ENCODE peak calls at places on chromosomes 13 and 19, in five cellular contexts. S is fibroblast of the aortic adventitia; P is CD4-positive, alpha-beta T cell; F is AG04450; K is astrocyte of the spinal cord. I is an unnamed sample.
A peak's percentile ranks its signal among the peaks of the same experiment; 100 is the strongest.

GRCh38 chr19:7177926-7178325 is 108.4 kb downstream of the ZNF557 start:
- DNase-seq in S (peak; percentile 83), P (no peak), K (no peak), F (no peak), I (no peak)

GRCh38 chr19:32104465-32105235 is 240.8 kb upstream of the ZNF507 start:
- DNase-seq in K (peak; percentile 5), F (no peak), S (no peak), P (no peak), I (no peak)

GRCh38 chr13:27170521-27171243 is 929 bp downstream of the USP12 start:
- DNase-seq in K (peak; percentile 71), P (peak; percentile 41), S (peak; percentile 36), F (no peak), I (peak; percentile 59)

GRCh38 chr19:18122424-18122823 is 24.8 kb downstream of the MAST3 start:
- DNase-seq in F (no peak), P (no peak), K (no peak), S (no peak), I (no peak)

GRCh38 chr13:112615391-112615790 is 27.4 kb upstream of the TUBGCP3 start:
- DNase-seq in K (no peak), F (no peak), P (no peak), S (no peak), I (no peak)

GRCh38 chr13:97978661-97979450 is 25.4 kb downstream of the IPO5 start:
- DNase-seq in F (no peak), P (no peak), S (peak; percentile 43), K (peak; percentile 31), I (peak; percentile 36)

GRCh38 chr13:27425918-27426630 is 1.7 kb downstream of the GTF3A start:
- DNase-seq in P (peak; percentile 74), K (peak; percentile 78), S (peak; percentile 78), F (no peak), I (peak; percentile 31)

GRCh38 chr19:18089726-18090125 is 3.0 kb upstream of the IL12RB1 start:
- DNase-seq in F (no peak), P (no peak), S (no peak), K (no peak), I (no peak)

GRCh38 chr19:30109565-30109964 is 167.5 kb downstream of the URI1 start:
- DNase-seq in F (no peak), S (no peak), P (no peak), K (no peak), I (no peak)

GRCh38 chr13:77325371-77325941 is 1.4 kb downstream of the MYCBP2 start:
- DNase-seq in S (peak; percentile 25), P (no peak), F (no peak), K (peak; percentile 18), I (no peak)

GRCh38 chr13:37175996-37176395 is 70.5 kb upstream of the CSNK1A1L start:
- DNase-seq in S (peak; percentile 93), F (peak; percentile 55), K (peak; percentile 58), P (no peak), I (peak; percentile 42)

GRCh38 chr13:44220948-44221347 is 152.7 kb upstream of the SERP2 start:
- DNase-seq in S (no peak), P (no peak), F (no peak), K (no peak), I (no peak)

GRCh38 chr13:48646791-48647190 is 6.9 kb upstream of the CYSLTR2 start:
- DNase-seq in S (no peak), F (no peak), P (no peak), K (no peak), I (no peak)

GRCh38 chr13:113086031-113086750 is 19.4 kb upstream of the F7 start:
- DNase-seq in K (no peak), F (no peak), S (no peak), P (no peak), I (no peak)

GRCh38 chr13:85828094-85828684 is 29.0 kb upstream of the SLITRK6 start:
- DNase-seq in S (peak; percentile 36), F (peak; percentile 2), P (no peak), K (peak; percentile 25), I (peak; percentile 2)

GRCh38 chr13:98847780-98848179 is 95.3 kb upstream of the SLC15A1 start:
- DNase-seq in P (no peak), S (no peak), K (no peak), F (no peak), I (no peak)

GRCh38 chr13:108220042-108220441 is 1.9 kb downstream of the ABHD13 start:
- DNase-seq in K (no peak), P (no peak), S (no peak), F (no peak), I (no peak)
- TF ChIP-seq CTCF in K (no peak), P (no peak), S (no peak), F (no peak), I (no peak)

DNA sequence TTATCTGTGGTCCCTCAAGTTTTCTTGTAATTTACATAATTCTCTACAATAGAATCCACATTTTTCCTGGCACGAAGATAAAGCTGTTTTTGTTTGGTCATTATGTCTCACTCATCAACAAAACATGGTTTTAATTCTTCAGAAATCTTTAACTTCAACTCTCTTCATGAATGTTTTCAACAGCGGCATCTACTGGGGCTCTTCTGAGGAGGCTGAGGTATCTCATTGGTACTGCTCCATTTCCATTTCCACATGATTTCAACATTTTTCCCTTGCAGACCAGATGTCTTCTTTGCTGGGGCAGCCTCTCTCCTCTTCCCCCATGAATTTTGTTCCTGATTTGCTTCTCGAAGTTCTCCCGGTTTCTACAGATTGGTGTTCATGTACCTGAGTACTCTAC is 5.8 kb upstream of the KBTBD7 start:
- DNase-seq in K (no peak), P (no peak), S (no peak), F (no peak), I (no peak)
- TF ChIP-seq CTCF in K (no peak), P (no peak), S (no peak), F (no peak), I (no peak)

GRCh38 chr13:29761815-29762214 is 88.6 kb downstream of the UBL3 start:
- DNase-seq in K (no peak), F (no peak), S (no peak), P (no peak), I (no peak)
- TF ChIP-seq CTCF in K (no peak), F (no peak), S (no peak), P (no peak), I (no peak)

GRCh38 chr13:81636120-81636519 is 1295.2 kb upstream of the SPRY2 start:
- DNase-seq in F (no peak), P (no peak), K (no peak), S (no peak), I (no peak)

GRCh38 chr13:81639984-81640582 is 1299.2 kb upstream of the SPRY2 start:
- DNase-seq in S (no peak), P (no peak), F (no peak), K (no peak), I (no peak)
- TF ChIP-seq CTCF in S (no peak), P (no peak), F (no peak), K (peak; percentile 42), I (peak; percentile 46)

DNA sequence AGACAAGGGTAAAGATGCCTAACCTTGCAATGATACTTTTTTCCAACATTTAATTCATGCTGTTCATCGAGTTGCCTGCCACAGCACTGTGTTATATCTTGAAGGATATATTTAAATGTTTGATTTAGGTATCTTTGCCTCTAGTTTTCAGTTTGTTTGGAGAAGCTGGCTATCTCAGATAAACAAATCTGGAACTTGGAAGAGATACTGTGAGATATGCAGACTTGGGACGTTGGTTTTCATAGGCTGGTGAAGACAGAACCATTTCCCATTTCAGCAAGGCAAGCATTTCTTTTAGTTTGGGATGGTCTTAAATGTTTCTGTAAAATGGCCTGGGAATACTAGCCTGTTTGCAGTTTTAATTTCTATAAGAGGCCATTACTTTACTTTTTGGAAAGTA is 3.3 kb downstream of the RNASEH2B start:
- DNase-seq in P (no peak), K (no peak), S (no peak), F (no peak), I (no peak)
- TF ChIP-seq CTCF in P (no peak), K (no peak), S (no peak), F (no peak), I (no peak)

GRCh38 chr19:11729586-11729985 is 9.2 kb downstream of the ZNF823 start:
- DNase-seq in P (no peak), S (no peak), K (no peak), F (no peak), I (no peak)
- TF ChIP-seq CTCF in P (no peak), S (no peak), K (no peak), F (no peak), I (no peak)

DNA sequence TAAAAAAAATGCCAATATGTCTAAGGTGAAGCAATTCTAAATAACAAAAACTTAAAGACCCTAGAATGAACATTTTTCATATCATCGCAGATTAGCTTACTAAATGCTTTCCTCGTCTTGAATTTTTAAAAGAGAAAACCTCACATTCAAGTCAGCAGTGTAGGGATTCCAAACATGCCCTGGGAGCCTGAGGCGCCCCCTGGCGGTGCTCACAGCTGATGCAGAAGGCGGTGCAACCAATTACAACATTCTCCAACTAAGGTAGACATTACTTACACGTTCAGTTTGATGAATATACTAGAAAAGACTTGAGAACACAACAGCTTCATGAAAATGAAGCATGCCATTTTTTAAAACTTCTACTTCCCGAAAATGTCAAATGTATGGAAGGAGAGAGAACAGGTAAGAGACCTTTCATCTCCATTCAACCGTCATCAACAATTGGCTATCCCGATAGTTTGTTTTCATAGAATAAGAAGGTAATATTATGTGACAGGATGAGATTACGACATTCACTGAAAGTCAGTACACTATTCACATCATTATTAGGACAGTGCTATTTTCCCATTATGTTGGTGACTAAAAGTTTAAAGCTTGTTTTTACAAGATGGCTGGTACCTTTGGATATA is 304.4 kb downstream of the DCLK1 start:
- DNase-seq in F (no peak), K (no peak), S (no peak), P (no peak), I (no peak)
- TF ChIP-seq CTCF in F (peak; percentile 23), K (peak; percentile 31), S (peak; percentile 38), P (no peak), I (no peak)

DNA sequence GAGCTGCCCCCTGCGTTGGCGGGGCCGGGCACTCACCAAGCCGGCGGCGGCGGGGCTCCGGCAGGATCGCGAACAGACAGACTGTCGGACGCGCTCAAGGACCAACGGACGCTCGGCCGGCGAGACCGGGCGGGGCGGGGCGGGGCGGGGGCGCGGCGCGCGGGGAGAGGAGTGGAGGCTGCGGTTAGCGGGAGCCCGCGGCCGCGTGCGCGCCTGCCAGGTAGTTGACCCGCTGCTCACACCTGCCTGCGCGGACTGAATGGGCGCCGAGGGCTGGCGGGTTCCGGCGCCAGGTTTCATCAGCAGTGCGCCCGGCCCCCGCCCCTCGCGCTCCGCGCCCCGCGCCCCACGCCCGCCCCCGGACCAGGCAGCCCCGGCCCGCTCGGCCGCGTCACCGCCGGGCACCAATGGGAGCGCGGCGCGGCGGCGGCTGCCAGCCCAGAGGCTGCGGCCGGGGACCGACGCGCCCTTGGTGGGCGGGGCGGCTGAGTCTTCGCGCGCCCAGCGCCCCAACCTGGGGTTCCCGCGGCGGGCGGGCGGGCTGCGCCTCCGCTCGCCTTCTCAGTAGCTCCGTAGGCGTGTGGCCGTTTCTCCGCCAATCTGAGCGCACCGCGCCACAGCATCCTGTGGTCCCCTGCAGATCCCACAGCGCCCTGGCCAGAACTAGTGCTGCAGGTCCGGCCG is at the start of gene SLC7A1:
- DNase-seq in F (no peak), K (peak; percentile 88), P (peak; percentile 82), S (peak; percentile 64), I (peak; percentile 53)
- TF ChIP-seq CTCF in F (no peak), K (peak; percentile 5), P (no peak), S (peak; percentile 18), I (no peak)

I was measured in astrocyte of the cerebellum.